ENCODE peak calls at places on chromosomes 11 and 22, in eight cellular contexts. Q, R, A, Y, E, J, X and D are unnamed samples.

GRCh38 chr11:102762414-102762813 is 18.0 kb downstream of the MMP10 start:
- DNase-seq in Q (no peak), R (no peak), A (no peak), Y (no peak), E (no peak), J (no peak), X (no peak), D (no peak)

GRCh38 chr22:38744981-38745380 is 10.8 kb downstream of the SUN2 start:
- DNase-seq in Q (peak; percentile 23), R (no peak), A (no peak), Y (no peak), E (no peak), J (no peak), X (no peak), D (no peak)

GRCh38 chr11:111229604-111230003 is 15.9 kb upstream of the POU2AF2 start:
- DNase-seq in Q (no peak), R (no peak), A (no peak), Y (no peak), E (no peak), J (no peak), X (peak; percentile 18), D (no peak)

GRCh38 chr11:43359432-43359818 is 705 bp downstream of the TTC17 start:
- DNase-seq in Q (no peak), R (no peak), A (no peak), Y (no peak), E (no peak), J (no peak), X (no peak), D (peak; percentile 25)

GRCh38 chr11:66281776-66282467 is 3.9 kb downstream of the CNIH2 start:
- DNase-seq in Q (no peak), R (no peak), A (no peak), Y (no peak), E (no peak), J (no peak), X (no peak), D (no peak)

GRCh38 chr22:45887202-45888131 is 89.5 kb downstream of the WNT7B start:
- DNase-seq in Q (peak; percentile 24), R (no peak), A (no peak), Y (no peak), E (no peak), J (no peak), X (no peak), D (no peak)

GRCh38 chr11:65003282-65003681 is 6.5 kb upstream of the BATF2 start:
- DNase-seq in Q (no peak), R (no peak), A (no peak), Y (no peak), E (no peak), J (no peak), X (no peak), D (no peak)

GRCh38 chr22:39183991-39184585 is 31.6 kb upstream of the CBX7 start:
- DNase-seq in Q (peak; percentile 56), R (no peak), A (peak; percentile 40), Y (no peak), E (no peak), J (peak; percentile 72), X (no peak), D (peak; percentile 85)

GRCh38 chr11:98130117-98130625 is 890.6 kb upstream of the CNTN5 start:
- DNase-seq in Q (no peak), R (no peak), A (no peak), Y (no peak), E (no peak), J (no peak), X (no peak), D (no peak)

GRCh38 chr11:10488581-10489443 is 33.7 kb downstream of the AMPD3 start:
- DNase-seq in Q (no peak), R (no peak), A (no peak), Y (no peak), E (no peak), J (no peak), X (no peak), D (no peak)

GRCh38 chr22:38758276-38758945 is 2.6 kb upstream of the SUN2 start:
- DNase-seq in Q (no peak), R (peak; percentile 87), A (no peak), Y (peak; percentile 64), E (no peak), J (no peak), X (peak; percentile 76), D (no peak)

GRCh38 chr11:33620423-33621120 is 80.1 kb downstream of the C11orf91 start:
- DNase-seq in Q (no peak), R (no peak), A (peak; percentile 28), Y (no peak), E (no peak), J (no peak), X (no peak), D (no peak)

GRCh38 chr22:41770715-41771452 is 29.6 kb upstream of the CCDC134 start:
- DNase-seq in Q (no peak), R (no peak), A (no peak), Y (no peak), E (no peak), J (no peak), X (no peak), D (no peak)

GRCh38 chr22:49305966-49306631 is 521.6 kb downstream of the BRD1 start:
- DNase-seq in Q (no peak), R (no peak), A (no peak), Y (no peak), E (no peak), J (no peak), X (no peak), D (no peak)

GRCh38 chr11:95641506-95641905 is 148.1 kb downstream of the FAM76B start:
- DNase-seq in Q (no peak), R (no peak), A (no peak), Y (no peak), E (peak; percentile 10), J (no peak), X (no peak), D (no peak)

GRCh38 chr22:19287889-19288288 is 3.6 kb downstream of the CLTCL1 start:
- DNase-seq in Q (no peak), R (no peak), A (no peak), Y (no peak), E (peak; percentile 26), J (no peak), X (no peak), D (no peak)

GRCh38 chr11:36358436-36358835 is 62.3 kb downstream of the PRR5L start:
- DNase-seq in Q (no peak), R (no peak), A (no peak), Y (no peak), E (no peak), J (no peak), X (no peak), D (no peak)

GRCh38 chr11:36412781-36413383 is 97.2 kb downstream of the TRAF6 start:
- DNase-seq in Q (no peak), R (no peak), A (no peak), Y (no peak), E (peak; percentile 27), J (no peak), X (no peak), D (no peak)

GRCh38 chr11:9973921-9974320 is 310.0 kb downstream of the SWAP70 start:
- DNase-seq in Q (no peak), R (no peak), A (no peak), Y (no peak), E (no peak), J (no peak), X (no peak), D (peak; percentile 48)

GRCh38 chr11:126601136-126601535 is 245.7 kb downstream of the ST3GAL4 start:
- DNase-seq in Q (no peak), R (peak; percentile 54), A (no peak), Y (no peak), E (no peak), J (no peak), X (no peak), D (no peak)

GRCh38 chr22:35230839-35231584 is 26.3 kb upstream of the HMGXB4 start:
- DNase-seq in Q (no peak), R (peak; percentile 37), A (no peak), Y (no peak), E (no peak), J (no peak), X (peak; percentile 2), D (no peak)